ENCODE peak calls at places on chromosome 13, in eight cellular contexts. Z is MG63; N is ovary; G is omental fat pad; M is CD8-positive, alpha-beta memory T cell; K is iris pigment epithelial cell; U is nucleus accumbens; O is breast epithelium. C is an unnamed sample.
A peak's percentile ranks its signal among the peaks of the same experiment; 100 is the strongest.

GRCh38 chr13:99866781-99867180 is 104.8 kb downstream of the ZIC5 start:
- DNase-seq in K (no peak), U (no peak), G (no peak), Z (no peak), O (no peak), N (no peak), M (no peak), C (no peak)

GRCh38 chr13:24727731-24728601 is 36.0 kb upstream of the RNF17 start:
- DNase-seq in M (peak; percentile 59), U (peak; percentile 53), G (no peak), K (peak; percentile 89), N (no peak), Z (peak; percentile 69), O (no peak), C (peak; percentile 84)

GRCh38 chr13:33125821-33126570 is 109.8 kb downstream of the KL start:
- DNase-seq in O (no peak), Z (peak; percentile 92), U (no peak), N (peak; percentile 59), K (peak; percentile 99), M (no peak), G (no peak), C (peak; percentile 87)

GRCh38 chr13:101453784-101454201 is 1.3 kb downstream of the ITGBL1 start:
- DNase-seq in O (no peak), G (no peak), Z (peak; percentile 44), K (no peak), N (no peak), U (peak; percentile 19), M (no peak), C (no peak)

GRCh38 chr13:79812070-79812850 is 331.3 kb downstream of the NDFIP2 start:
- DNase-seq in Z (no peak), M (no peak), N (no peak), G (no peak), K (no peak), U (no peak), O (no peak), C (no peak)

GRCh38 chr13:38369058-38369457 is 19.4 kb downstream of the UFM1 start:
- DNase-seq in U (no peak), K (no peak), Z (no peak), O (no peak), G (no peak), M (no peak), N (no peak), C (no peak)

GRCh38 chr13:105552078-105552477 is 983.4 kb downstream of the EFNB2 start:
- DNase-seq in Z (no peak), G (no peak), K (no peak), U (no peak), O (no peak), N (no peak), M (no peak), C (no peak)

GRCh38 chr13:103731959-103732358 is 665.7 kb upstream of the SLC10A2 start:
- DNase-seq in O (no peak), Z (no peak), K (no peak), M (no peak), U (no peak), G (no peak), N (no peak), C (no peak)

GRCh38 chr13:99689955-99690354 is 188.7 kb downstream of the TM9SF2 start:
- DNase-seq in G (no peak), O (no peak), N (no peak), K (no peak), U (no peak), Z (no peak), M (no peak), C (no peak)

GRCh38 chr13:59413121-59413520 is 750.6 kb downstream of the DIAPH3 start:
- DNase-seq in Z (no peak), G (no peak), K (peak; percentile 11), M (no peak), N (no peak), U (no peak), O (no peak), C (no peak)

GRCh38 chr13:78317030-78317429 is 286.3 kb downstream of the POU4F1 start:
- DNase-seq in Z (no peak), G (no peak), U (no peak), N (no peak), K (no peak), O (no peak), M (no peak), C (no peak)

GRCh38 chr13:106649495-106649894 is 81.6 kb upstream of the ARGLU1 start:
- DNase-seq in U (no peak), O (no peak), M (no peak), Z (peak; percentile 72), K (peak; percentile 60), G (no peak), N (no peak), C (peak; percentile 1)

GRCh38 chr13:59861676-59862075 is 302.1 kb downstream of the DIAPH3 start:
- DNase-seq in G (no peak), K (no peak), U (no peak), N (no peak), M (no peak), Z (no peak), O (no peak), C (no peak)

GRCh38 chr13:113564331-113565023 is 20.1 kb upstream of the TFDP1 start:
- DNase-seq in M (no peak), U (no peak), N (no peak), Z (no peak), K (no peak), G (no peak), O (peak; percentile 37), C (no peak)

GRCh38 chr13:43874512-43875092 is 4.9 kb downstream of the CCDC122 start:
- DNase-seq in U (no peak), O (no peak), N (no peak), Z (no peak), M (no peak), G (no peak), K (peak; percentile 28), C (no peak)

GRCh38 chr13:99303863-99304521 is 3.2 kb downstream of the GPR183 start:
- DNase-seq in U (no peak), K (no peak), G (no peak), M (peak; percentile 34), Z (no peak), N (no peak), O (no peak), C (no peak)

GRCh38 chr13:85543144-85543543 is 256.1 kb downstream of the SLITRK6 start:
- DNase-seq in O (no peak), G (no peak), K (peak; percentile 21), N (no peak), Z (no peak), U (no peak), M (no peak), C (no peak)

GRCh38 chr13:36752673-36753072 is 66.3 kb upstream of the RFXAP start:
- DNase-seq in U (no peak), G (no peak), Z (no peak), K (peak; percentile 61), N (no peak), O (no peak), M (no peak), C (no peak)

GRCh38 chr13:73715114-73715909 is 418.9 kb downstream of the KLF12 start:
- DNase-seq in N (no peak), M (peak; percentile 49), O (no peak), U (no peak), Z (no peak), G (no peak), K (no peak), C (no peak)

GRCh38 chr13:42991892-42992584 is at the start of gene EPSTI1:
- DNase-seq in O (peak; percentile 53), U (peak; percentile 4), Z (peak; percentile 70), G (peak; percentile 50), M (peak; percentile 53), N (peak; percentile 58), K (peak; percentile 89), C (no peak)

GRCh38 chr13:23558675-23559536 is 11.3 kb upstream of the TNFRSF19 start:
- DNase-seq in K (peak; percentile 94), Z (peak; percentile 70), U (no peak), G (no peak), M (no peak), N (peak; percentile 41), O (no peak), C (peak; percentile 80)

C was measured in A549.